ENCODE peak calls at places on chromosomes 6 and 20, in six cellular contexts. L is immature natural killer cell, E is GM19239, Z is HepG2, K is T-helper 17 cell, N is WTC11. Y is an unnamed sample.

GRCh38 chr6:52724041-52724405 is 39.3 kb downstream of the GSTA2 start:
- DNase-seq in Z (no peak), N (no peak), E (no peak), L (no peak), K (no peak), Y (no peak)

GRCh38 chr20:36684747-36685146 is 38.8 kb upstream of the SLA2 start:
- DNase-seq in K (no peak), L (no peak), E (no peak), N (no peak), Z (no peak), Y (no peak)

GRCh38 chr6:52595000-52595795 is 18.3 kb upstream of the TRAM2 start:
- DNase-seq in L (no peak), K (no peak), E (no peak), N (no peak), Z (peak), Y (no peak)

GRCh38 chr20:47546184-47547033 is 44.7 kb downstream of the NCOA3 start:
- DNase-seq in K (no peak), E (no peak), Z (no peak), L (no peak), N (no peak), Y (no peak)

GRCh38 chr6:27865952-27866369 is 46.2 kb downstream of the OR2B2 start:
- DNase-seq in N (peak), Z (no peak), L (no peak), E (no peak), K (peak), Y (no peak)

GRCh38 chr6:38671885-38672467 is 31.0 kb downstream of the GLO1 start:
- DNase-seq in E (peak), Z (peak), K (no peak), N (no peak), L (peak), Y (peak)

GRCh38 chr6:141562181-141562800 is 570.4 kb upstream of the GJE1 start:
- DNase-seq in Z (no peak), E (no peak), N (peak), K (no peak), L (no peak), Y (peak)

GRCh38 chr6:6596529-6596928 is 8.0 kb downstream of the LY86 start:
- DNase-seq in E (no peak), L (no peak), N (no peak), Z (no peak), K (no peak), Y (no peak)

GRCh38 chr6:155882527-155883333 is 427.1 kb upstream of the NOX3 start:
- DNase-seq in Z (no peak), L (no peak), K (no peak), E (peak), N (no peak), Y (no peak)

GRCh38 chr20:53934421-53935352 is 135.7 kb downstream of the BCAS1 start:
- DNase-seq in N (no peak), Z (no peak), L (peak), E (no peak), K (no peak), Y (no peak)

GRCh38 chr6:22545051-22545450 is 24.3 kb upstream of the HDGFL1 start:
- DNase-seq in K (no peak), E (no peak), L (no peak), N (no peak), Z (no peak), Y (no peak)

GRCh38 chr6:33744895-33745546 is 1.7 kb downstream of the IP6K3 start:
- DNase-seq in E (no peak), Z (no peak), N (no peak), K (no peak), L (no peak), Y (no peak)

GRCh38 chr6:136613477-136613876 is 63.3 kb upstream of the MAP7 start:
- DNase-seq in L (no peak), N (no peak), Z (no peak), K (no peak), E (no peak), Y (no peak)

Y was measured in iPS DF 6.9.